ENCODE peak calls at places on chromosomes 2 and 18, in four cellular contexts. S is endodermal cell; U is CD8-positive, alpha-beta memory T cell; X is pancreas. N is an unnamed sample.

GRCh38 chr18:58064406-58064998 is 20.5 kb downstream of the NEDD4L start:
- DNase-seq in S (no peak), U (no peak), X (no peak), N (no peak)

GRCh38 chr2:133812826-133813617 is 244.8 kb upstream of the NCKAP5 start:
- DNase-seq in S (no peak), U (no peak), X (no peak), N (no peak)

GRCh38 chr18:21389903-21390302 is 147.9 kb downstream of the GREB1L start:
- DNase-seq in S (no peak), U (no peak), X (no peak), N (no peak)

GRCh38 chr2:44706584-44707553 is 234.6 kb upstream of the SIX3 start:
- DNase-seq in S (no peak), U (no peak), X (no peak), N (no peak)

GRCh38 chr2:10883880-10884529 is 27.7 kb upstream of the KCNF1 start:
- DNase-seq in S (peak; percentile 18), U (no peak), X (no peak), N (peak; percentile 46)

GRCh38 chr2:196546151-196546919 is 93.2 kb upstream of the CCDC150 start:
- DNase-seq in S (no peak), U (no peak), X (no peak), N (no peak)

GRCh38 chr2:240511351-240512108 is 46.3 kb downstream of the ANKMY1 start:
- DNase-seq in S (peak; percentile 40), U (no peak), X (no peak), N (no peak)

GRCh38 chr2:133500967-133501366 is 67.3 kb downstream of the NCKAP5 start:
- DNase-seq in S (no peak), U (no peak), X (no peak), N (no peak)

GRCh38 chr2:96665083-96665569 is 22.6 kb downstream of the FER1L5 start:
- DNase-seq in S (no peak), U (no peak), X (no peak), N (no peak)

GRCh38 chr2:217371681-217372297 is 511.9 kb upstream of the TNP1 start:
- DNase-seq in S (peak; percentile 85), U (no peak), X (no peak), N (no peak)

DNA sequence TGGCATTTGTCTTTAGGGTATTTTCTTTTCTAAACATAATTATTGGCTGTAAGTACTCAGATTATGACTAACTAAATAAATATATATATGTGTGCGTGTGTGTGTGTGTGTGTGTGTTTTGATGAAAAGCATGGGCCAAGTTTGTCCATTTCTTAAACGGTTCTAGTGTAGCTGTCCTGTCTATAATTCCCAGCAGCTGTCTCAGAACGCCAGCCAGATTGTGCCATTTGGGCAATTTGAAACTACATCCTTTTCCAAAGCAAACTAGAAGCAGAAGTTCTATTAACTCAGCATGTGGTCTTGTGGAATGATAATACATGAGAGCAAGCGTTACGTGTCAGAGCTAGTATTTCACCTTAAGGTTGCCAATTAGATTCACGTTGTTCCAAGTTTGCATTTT is 1.7 kb downstream of the ARHGAP28 start:
- DNase-seq in S (no peak), U (no peak), X (no peak), N (no peak)
- H3K27ac ChIP-seq in S (no peak overlapping the region), U (no peak overlapping the region), X (no peak overlapping the region), N (no peak overlapping the region)

DNA sequence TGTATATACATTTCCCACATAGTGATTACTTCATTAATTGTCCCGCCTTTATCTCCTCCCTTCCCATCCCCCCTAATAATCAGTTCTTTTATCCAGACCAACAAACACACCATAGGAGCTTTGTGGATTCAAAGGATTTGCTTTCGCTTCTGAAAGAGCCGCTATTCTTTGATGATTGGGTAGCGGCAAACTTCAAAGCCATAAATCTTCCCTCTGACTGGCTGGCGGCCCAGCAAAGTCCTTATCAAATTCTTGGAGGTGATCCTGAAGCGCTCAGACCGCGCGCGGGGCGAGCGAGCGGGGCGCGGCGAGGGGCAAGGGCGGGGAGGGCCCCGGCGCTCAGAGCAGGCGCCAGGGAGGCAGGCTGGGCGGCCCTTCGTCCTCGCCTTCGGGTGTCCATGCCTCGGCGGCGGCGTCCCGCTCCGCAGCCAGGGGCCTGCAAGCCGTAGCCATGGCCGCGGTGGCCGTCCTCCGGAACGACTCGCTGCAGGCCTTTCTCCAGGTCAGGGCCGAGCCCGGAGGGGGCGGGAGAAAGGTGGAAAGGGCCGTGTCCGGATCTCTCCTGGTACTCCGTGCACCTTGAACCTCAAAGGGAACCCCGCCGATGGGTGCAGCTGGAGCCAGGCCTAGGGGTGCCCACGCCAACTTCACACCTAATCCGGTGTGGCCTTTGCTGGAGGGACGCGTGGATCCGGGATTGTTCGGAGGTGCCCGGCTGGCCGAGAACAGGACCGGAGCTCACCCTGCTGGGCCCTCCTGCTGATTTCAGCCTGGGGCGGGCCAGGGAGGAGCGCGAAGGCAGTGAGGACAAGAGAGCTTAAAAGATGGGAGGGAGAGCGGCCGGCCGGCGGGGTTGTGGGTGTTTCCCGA is at the start of gene SP5:
- DNase-seq in S (peak; percentile 97), U (peak; percentile 31), X (peak; percentile 62), N (no peak)
- H3K27ac ChIP-seq in S (no peak within 1 kb of the TSS), U (peak within 1 kb of the TSS; percentile 57), X (no peak within 1 kb of the TSS), N (no peak within 1 kb of the TSS)

GRCh38 chr2:215831296-215831913 is 181.9 kb downstream of the MREG start:
- DNase-seq in S (no peak), U (no peak), X (no peak), N (no peak)

GRCh38 chr2:215828528-215829184 is 184.7 kb downstream of the MREG start:
- DNase-seq in S (peak; percentile 90), U (peak; percentile 25), X (peak; percentile 30), N (no peak)

GRCh38 chr2:215832791-215833190 is 180.6 kb downstream of the MREG start:
- DNase-seq in S (no peak), U (no peak), X (no peak), N (no peak)

GRCh38 chr2:215829261-215829660 is 184.1 kb downstream of the MREG start:
- DNase-seq in S (no peak), U (no peak), X (no peak), N (no peak)

GRCh38 chr2:215830313-215830712 is 183.0 kb downstream of the MREG start:
- DNase-seq in S (no peak), U (no peak), X (no peak), N (no peak)
- H3K27ac ChIP-seq in S (no peak overlapping the region), U (no peak overlapping the region), X (no peak overlapping the region), N (no peak overlapping the region)

GRCh38 chr2:156434461-156435291 is 1.5 kb upstream of the GPD2 start:
- DNase-seq in S (no peak), U (no peak), X (no peak), N (no peak)
- H3K27ac ChIP-seq in S (no peak overlapping the region), U (no peak overlapping the region), X (peak overlapping the region; percentile 99), N (peak overlapping the region; percentile 91)

GRCh38 chr2:161097157-161097556 is 63.1 kb upstream of the TANK start:
- DNase-seq in S (no peak), U (no peak), X (no peak), N (no peak)

GRCh38 chr2:161103451-161103831 is 56.8 kb upstream of the TANK start:
- DNase-seq in S (no peak), U (no peak), X (no peak), N (no peak)

GRCh38 chr2:161101406-161101805 is 58.8 kb upstream of the TANK start:
- DNase-seq in S (no peak), U (no peak), X (no peak), N (no peak)

GRCh38 chr2:161102770-161103450 is 57.3 kb upstream of the TANK start:
- DNase-seq in S (no peak), U (no peak), X (no peak), N (no peak)

DNA sequence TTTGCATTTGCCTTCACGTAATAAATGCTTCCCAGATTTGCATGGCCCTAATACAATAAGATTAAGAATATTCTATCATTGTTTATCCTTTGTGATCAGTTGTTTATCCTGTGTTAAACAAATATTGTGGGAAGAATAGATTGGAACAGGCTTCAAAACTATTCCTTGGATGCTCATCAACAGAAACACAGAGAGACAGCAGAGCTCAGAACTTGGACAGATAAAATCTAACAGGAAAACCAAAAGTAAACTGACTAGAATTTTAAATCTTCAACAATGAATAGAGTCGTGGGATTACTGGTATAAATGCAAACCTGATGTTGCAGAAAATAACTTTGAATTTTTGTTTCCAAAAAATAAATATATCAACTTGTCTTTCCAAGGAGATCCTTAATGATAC is 60.0 kb upstream of the TANK start:
- DNase-seq in S (no peak), U (no peak), X (no peak), N (no peak)
- H3K27ac ChIP-seq in S (no peak overlapping the region), U (no peak overlapping the region), X (no peak overlapping the region), N (no peak overlapping the region)